ENCODE peak calls at places on chromosomes 5 and 9, in five cellular contexts. J, G, F, R and N are unnamed samples.

GRCh38 chr9:5721279-5722087 is 92.6 kb downstream of the RIC1 start:
- DNase-seq in J (no peak), R (no peak), F (no peak), G (no peak), N (no peak)

GRCh38 chr9:7117676-7118561 is 360.1 kb downstream of the KDM4C start:
- DNase-seq in G (no peak), R (no peak), J (no peak), F (no peak), N (no peak)

GRCh38 chr5:113382736-113383135 is 52.1 kb downstream of the TSSK1B start:
- DNase-seq in G (no peak), F (no peak), J (no peak), R (no peak), N (no peak)

GRCh38 chr9:2502210-2502609 is 119.4 kb upstream of the VLDLR start:
- DNase-seq in F (no peak), R (no peak), J (no peak), G (no peak), N (no peak)

GRCh38 chr9:108142504-108143201 is 653.1 kb upstream of the KLF4 start:
- DNase-seq in R (no peak), F (peak; percentile 79), J (peak; percentile 22), G (no peak), N (peak; percentile 96)

GRCh38 chr9:89312154-89312616 is 1.2 kb downstream of the CKS2 start:
- DNase-seq in J (no peak), R (peak; percentile 53), G (no peak), F (peak; percentile 19), N (no peak)

GRCh38 chr5:71972777-71973473 is 134.3 kb upstream of the MAP1B start:
- DNase-seq in G (no peak), F (no peak), R (no peak), J (no peak), N (no peak)

GRCh38 chr5:135729582-135729879 is 104.9 kb upstream of the SLC25A48 start:
- DNase-seq in G (no peak), J (no peak), F (no peak), R (no peak), N (no peak)

GRCh38 chr5:163548649-163549048 is 43.2 kb downstream of the MAT2B start:
- DNase-seq in F (no peak), G (no peak), R (no peak), J (no peak), N (no peak)

GRCh38 chr9:108272350-108272899 is 583.4 kb downstream of the ACTL7B start:
- DNase-seq in F (peak; percentile 69), J (peak; percentile 71), R (peak; percentile 43), G (no peak), N (peak; percentile 67)

GRCh38 chr5:142432369-142432863 is 107.6 kb upstream of the SPRY4 start:
- DNase-seq in J (peak; percentile 54), G (no peak), R (peak; percentile 91), F (peak; percentile 76), N (peak; percentile 77)

GRCh38 chr5:74418709-74419108 is 221.8 kb downstream of the ENC1 start:
- DNase-seq in J (no peak), R (no peak), G (no peak), F (peak; percentile 29), N (no peak)

GRCh38 chr5:57221049-57221568 is 47.2 kb downstream of the GPBP1 start:
- DNase-seq in G (no peak), F (no peak), J (peak; percentile 29), R (peak; percentile 74), N (no peak)

GRCh38 chr9:34375901-34376595 is 650 bp downstream of the MYORG start:
- DNase-seq in J (peak; percentile 54), F (peak; percentile 82), R (peak; percentile 61), G (no peak), N (peak; percentile 85)

GRCh38 chr5:150346592-150346991 is 10.9 kb upstream of the TCOF1 start:
- DNase-seq in R (no peak), J (no peak), G (no peak), F (no peak), N (peak; percentile 36)

GRCh38 chr9:97319380-97319779 is 11.9 kb downstream of the CCDC180 start:
- DNase-seq in G (no peak), R (no peak), J (no peak), F (no peak), N (no peak)

GRCh38 chr9:224540-225520 is 10.2 kb downstream of the DOCK8 start:
- DNase-seq in R (no peak), F (no peak), J (no peak), G (no peak), N (no peak)

GRCh38 chr5:151121095-151121494 is 36.5 kb downstream of the ANXA6 start:
- DNase-seq in R (no peak), F (no peak), G (no peak), J (no peak), N (no peak)

GRCh38 chr5:78518365-78519197 is 130.0 kb downstream of the LHFPL2 start:
- DNase-seq in F (peak; percentile 34), R (no peak), J (peak; percentile 70), G (no peak), N (peak; percentile 87)

GRCh38 chr9:17761984-17762676 is 183.3 kb downstream of the SH3GL2 start:
- DNase-seq in R (no peak), G (no peak), J (no peak), F (no peak), N (no peak)

GRCh38 chr5:157434096-157434495 is 25.9 kb upstream of the NIPAL4 start:
- DNase-seq in J (no peak), F (no peak), R (no peak), G (no peak), N (no peak)

GRCh38 chr9:110949081-110949480 is 89.2 kb downstream of the LPAR1 start:
- DNase-seq in J (no peak), R (no peak), F (no peak), G (no peak), N (no peak)

GRCh38 chr9:22147818-22148573 is 138.9 kb upstream of the CDKN2B start:
- DNase-seq in J (no peak), F (no peak), G (no peak), R (no peak), N (no peak)

GRCh38 chr9:109121218-109121796 is 1.6 kb upstream of the TMEM245 start:
- DNase-seq in G (no peak), F (no peak), R (no peak), J (no peak), N (no peak)

GRCh38 chr5:3181641-3182040 is 414.0 kb upstream of the IRX1 start:
- DNase-seq in R (no peak), F (no peak), J (no peak), G (no peak), N (no peak)

GRCh38 chr5:109987355-109987754 is 297.6 kb downstream of the MAN2A1 start:
- DNase-seq in J (no peak), G (no peak), R (no peak), F (no peak), N (no peak)

GRCh38 chr9:16625831-16626230 is 244.6 kb downstream of the BNC2 start:
- DNase-seq in F (no peak), G (no peak), R (no peak), J (no peak), N (no peak)

GRCh38 chr5:54516051-54516645 is 1.4 kb upstream of the SNX18 start:
- DNase-seq in J (no peak), G (no peak), R (no peak), F (no peak), N (no peak)

GRCh38 chr5:67272453-67273130 is 76.0 kb upstream of the CD180 start:
- DNase-seq in J (no peak), G (no peak), R (no peak), F (no peak), N (no peak)

GRCh38 chr9:108086624-108087023 is 597.1 kb upstream of the KLF4 start:
- DNase-seq in G (no peak), J (no peak), R (no peak), F (no peak), N (no peak)

GRCh38 chr5:160545832-160546231 is 124.2 kb downstream of the PTTG1 start:
- DNase-seq in J (no peak), F (no peak), R (no peak), G (no peak), N (no peak)

GRCh38 chr5:141560725-141561483 is 57.9 kb downstream of the DIAPH1 start:
- DNase-seq in G (peak; percentile 85), J (peak; percentile 76), F (peak; percentile 72), R (no peak), N (peak; percentile 88)

GRCh38 chr5:113336975-113337374 is 97.8 kb downstream of the TSSK1B start:
- DNase-seq in J (peak; percentile 26), R (peak; percentile 61), G (no peak), F (no peak), N (peak; percentile 81)

GRCh38 chr9:124660341-124660801 is 110.7 kb downstream of the NR6A1 start:
- DNase-seq in F (peak; percentile 30), G (no peak), J (peak; percentile 32), R (no peak), N (no peak)

GRCh38 chr5:79613571-79613970 is 1.3 kb downstream of the TENT2 start:
- DNase-seq in G (no peak), J (no peak), F (no peak), R (no peak), N (no peak)